ENCODE peak calls at places on chromosomes 3 and 15, in seven cellular contexts. S is tibial nerve; D is left kidney; G is type B pancreatic cell; E is CD8-positive, alpha-beta memory T cell; V is nephron progenitor cell; C is mucosa of gallbladder. L is an unnamed sample.

GRCh38 chr3:29764059-29764458 is 483.2 kb downstream of the RBMS3 start:
- DNase-seq in S (no peak), D (no peak), G (no peak), E (no peak), V (no peak), C (no peak), L (no peak)

GRCh38 chr3:58013973-58014649 is 5.9 kb downstream of the FLNB start:
- DNase-seq in S (peak), D (peak), G (peak), E (no peak), V (peak), C (no peak), L (no peak)

GRCh38 chr3:5666455-5666854 is 478.9 kb downstream of the EDEM1 start:
- DNase-seq in S (no peak), D (no peak), G (no peak), E (no peak), V (no peak), C (no peak), L (no peak)

GRCh38 chr3:76026379-76026778 is 241.0 kb upstream of the ZNF717 start:
- DNase-seq in S (no peak), D (no peak), G (no peak), E (no peak), V (no peak), C (no peak), L (no peak)

GRCh38 chr3:125622381-125622788 is 27.1 kb upstream of the OSBPL11 start:
- DNase-seq in S (no peak), D (peak), G (no peak), E (no peak), V (no peak), C (no peak), L (no peak)

GRCh38 chr3:107574650-107575049 is 51.9 kb downstream of the BBX start:
- DNase-seq in S (no peak), D (peak), G (no peak), E (no peak), V (no peak), C (no peak), L (no peak)

GRCh38 chr3:38574411-38575278 is 74.8 kb downstream of the SCN5A start:
- DNase-seq in S (no peak), D (peak), G (peak), E (no peak), V (no peak), C (peak), L (no peak)

GRCh38 chr3:171099911-171100310 is 73.4 kb upstream of the SLC2A2 start:
- DNase-seq in S (no peak), D (no peak), G (no peak), E (no peak), V (no peak), C (no peak), L (no peak)

GRCh38 chr3:9308298-9308990 is 54.4 kb upstream of the THUMPD3 start:
- DNase-seq in S (no peak), D (no peak), G (no peak), E (no peak), V (no peak), C (no peak), L (no peak)

GRCh38 chr3:158769519-158770253 is 32.2 kb upstream of the MFSD1 start:
- DNase-seq in S (no peak), D (no peak), G (no peak), E (no peak), V (no peak), C (no peak), L (no peak)

GRCh38 chr3:96576935-96577334 is 237.5 kb upstream of the EPHA6 start:
- DNase-seq in S (no peak), D (no peak), G (no peak), E (no peak), V (no peak), C (no peak), L (no peak)

GRCh38 chr3:128415773-128416577 is 50.7 kb downstream of the DNAJB8 start:
- DNase-seq in S (no peak), D (no peak), G (no peak), E (no peak), V (no peak), C (no peak), L (no peak)

GRCh38 chr15:100873029-100873677 is 6.5 kb upstream of the ALDH1A3 start:
- DNase-seq in S (peak), D (peak), G (no peak), E (peak), V (peak), C (peak), L (peak)

GRCh38 chr3:87260270-87260669 is 16.1 kb downstream of the POU1F1 start:
- DNase-seq in S (peak), D (peak), G (no peak), E (peak), V (peak), C (peak), L (peak)